ENCODE peak calls at places on chromosomes 2 and 18, in ten cellular contexts. V is stimulated activated effector memory CD8-positive, alpha-beta T cell treated with anti-CD3 and anti-CD28 coated beads, Interleukin-12 subunit alpha, Interleukin-12 subunit beta, amount 100 ng/mL, for 72 hours; G is GM04504; L is effector memory CD4-positive, alpha-beta T cell; E is colonic mucosa; P is KBM-7; D is HT1080; Z is Caki2; F is NCI-H1092 treated with DMSO at 0.1 percent for 48 hours; X is stimulated activated CD4-positive, alpha-beta T cell treated with anti-CD3 and anti-CD28 coated beads, Interleukin-2, amount 100 ng/mL, for 48 hours. I is an unnamed sample.

GRCh38 chr18:27778441-27778840 is 398.5 kb downstream of the CDH2 start:
- DNase-seq in V (no peak), F (peak), Z (no peak), E (no peak), P (no peak), L (no peak), G (peak), D (peak), X (no peak), I (no peak)

GRCh38 chr2:214543386-214543955 is 132.6 kb downstream of the VWC2L start:
- DNase-seq in V (no peak), L (no peak), P (no peak), X (no peak), E (no peak), Z (no peak), D (peak), F (no peak), G (no peak), I (no peak)

GRCh38 chr2:219452361-219453317 is 18.0 kb downstream of the SPEG start:
- DNase-seq in L (no peak), P (no peak), V (no peak), G (peak), D (peak), Z (peak), E (no peak), F (peak), X (no peak), I (no peak)

GRCh38 chr2:134301099-134301970 is 47.5 kb downstream of the MGAT5 start:
- DNase-seq in X (no peak), G (no peak), F (peak), V (no peak), D (peak), Z (no peak), L (no peak), P (no peak), E (no peak), I (no peak)

GRCh38 chr2:196242131-196242620 is 70.8 kb upstream of the STK17B start:
- DNase-seq in E (no peak), G (no peak), Z (no peak), F (no peak), X (no peak), D (peak), P (peak), L (no peak), V (peak), I (no peak)

GRCh38 chr2:47810850-47811249 is 27.9 kb downstream of the MSH6 start:
- DNase-seq in E (no peak), X (no peak), Z (no peak), L (no peak), V (no peak), G (no peak), P (no peak), F (no peak), D (no peak), I (no peak)

GRCh38 chr2:15560404-15560987 is 638 bp downstream of the NBAS start:
- DNase-seq in P (peak), E (peak), F (peak), L (no peak), X (no peak), G (no peak), D (peak), V (peak), Z (peak), I (no peak)

GRCh38 chr2:58601017-58601416 is 359.9 kb upstream of the FANCL start:
- DNase-seq in Z (no peak), F (no peak), P (no peak), V (no peak), D (peak), L (no peak), G (no peak), X (no peak), E (no peak), I (no peak)

GRCh38 chr2:24359701-24360049 is 661 bp downstream of the ITSN2 start:
- DNase-seq in E (peak), P (no peak), D (peak), V (peak), L (peak), Z (no peak), G (no peak), X (peak), F (peak), I (no peak)

GRCh38 chr2:86476092-86476491 is 34.9 kb downstream of the KDM3A start:
- DNase-seq in E (no peak), P (no peak), G (no peak), Z (no peak), D (no peak), L (no peak), X (no peak), F (no peak), V (no peak), I (no peak)

GRCh38 chr2:140256080-140256479 is 1475.9 kb upstream of the NXPH2 start:
- DNase-seq in F (no peak), P (no peak), L (no peak), D (peak), Z (no peak), V (no peak), E (no peak), G (no peak), X (no peak), I (no peak)